ENCODE peak calls at places on chromosomes 5 and 9, in eight cellular contexts. G is neural crest cell; W is left ventricle myocardium inferior; F is epithelial cell of prostate; V is naive thymus-derived CD8-positive, alpha-beta T cell; I is HTR-8/SVneo; J is Right ventricle myocardium superior; U is GM06990. M is an unnamed sample.

GRCh38 chr9:36976371-36977030 is 57.6 kb downstream of the PAX5 start:
- DNase-seq in G (no peak), F (peak), U (no peak), V (no peak), J (no peak), W (no peak), I (peak), M (no peak)

GRCh38 chr5:36150676-36151433 is 832 bp downstream of the LMBRD2 start:
- DNase-seq in G (peak), V (peak), W (no peak), J (peak), F (no peak), U (peak), I (peak), M (peak)

GRCh38 chr9:74006935-74007334 is 490.2 kb upstream of the RORB start:
- DNase-seq in G (no peak), I (no peak), U (no peak), F (no peak), W (no peak), J (no peak), V (no peak), M (no peak)

GRCh38 chr5:81288021-81288433 is 13.4 kb upstream of the ZCCHC9 start:
- DNase-seq in V (no peak), U (peak), J (no peak), I (no peak), F (no peak), W (no peak), G (no peak), M (no peak)

GRCh38 chr5:101678494-101679193 is 617.4 kb downstream of the SLCO4C1 start:
- DNase-seq in V (peak), F (no peak), J (no peak), W (peak), I (peak), G (peak), U (peak), M (peak)

GRCh38 chr5:149455889-149456409 is 76.9 kb upstream of the IL17B start:
- DNase-seq in G (no peak), I (no peak), F (no peak), W (peak), V (no peak), J (peak), U (no peak), M (no peak)

GRCh38 chr5:43019615-43020293 is 20.4 kb downstream of the ANXA2R start:
- DNase-seq in G (no peak), I (no peak), W (no peak), F (no peak), U (peak), V (peak), J (peak), M (peak)

GRCh38 chr9:14146201-14146890 is 167.6 kb downstream of the NFIB start:
- DNase-seq in J (no peak), G (no peak), V (no peak), F (no peak), I (no peak), U (no peak), W (no peak), M (no peak)

GRCh38 chr5:154202379-154203260 is 12.1 kb downstream of the GALNT10 start:
- DNase-seq in V (no peak), J (no peak), G (no peak), F (no peak), I (no peak), W (no peak), U (peak), M (no peak)

GRCh38 chr5:132679717-132680380 is 6.1 kb downstream of the IL4 start:
- DNase-seq in W (no peak), V (no peak), F (no peak), U (no peak), G (no peak), J (no peak), I (no peak), M (no peak)

GRCh38 chr5:141430332-141431113 is at the start of gene PCDHGA12:
- DNase-seq in I (no peak), J (no peak), W (peak), U (peak), F (peak), V (no peak), G (no peak), M (no peak)

GRCh38 chr5:151082976-151083651 is 2.3 kb upstream of the TNIP1 start:
- DNase-seq in V (no peak), W (no peak), G (no peak), J (no peak), U (no peak), F (peak), I (no peak), M (no peak)

GRCh38 chr9:37575511-37575914 is 667 bp downstream of the FBXO10 start:
- DNase-seq in F (no peak), W (no peak), I (no peak), V (no peak), J (no peak), U (no peak), G (no peak), M (no peak)

GRCh38 chr9:35110327-35110758 is 5.3 kb downstream of the ATOSB start:
- DNase-seq in F (no peak), W (no peak), G (no peak), I (no peak), J (peak), U (no peak), V (no peak), M (no peak)

GRCh38 chr5:76367623-76368366 is 35.3 kb upstream of the IQGAP2 start:
- DNase-seq in I (no peak), U (peak), V (no peak), F (peak), G (no peak), J (no peak), W (no peak), M (no peak)

GRCh38 chr5:35856186-35857003 is at the start of gene IL7R:
- DNase-seq in V (peak), F (no peak), I (no peak), U (no peak), J (no peak), W (no peak), G (no peak), M (no peak)

GRCh38 chr9:100488171-100488570 is 15.2 kb downstream of the TMEFF1 start:
- DNase-seq in I (no peak), W (no peak), V (no peak), G (no peak), J (no peak), F (no peak), U (no peak), M (no peak)

GRCh38 chr9:113973963-113974413 is 97.9 kb downstream of the ZNF618 start:
- DNase-seq in U (no peak), G (no peak), J (no peak), W (no peak), F (no peak), V (no peak), I (peak), M (no peak)

GRCh38 chr9:130975932-130976841 is 32.8 kb upstream of the LAMC3 start:
- DNase-seq in I (no peak), G (no peak), J (no peak), F (no peak), V (no peak), U (no peak), W (no peak), M (no peak)

GRCh38 chr9:135890896-135891631 is 16.3 kb downstream of the CAMSAP1 start:
- DNase-seq in J (no peak), G (no peak), F (no peak), I (no peak), V (no peak), W (no peak), U (no peak), M (no peak)

GRCh38 chr9:91423785-91424402 is at the start of gene NFIL3:
- DNase-seq in W (peak), V (peak), U (peak), G (peak), J (peak), F (peak), I (peak), M (no peak)

GRCh38 chr9:5455181-5455580 is 4.8 kb downstream of the CD274 start:
- DNase-seq in V (no peak), I (no peak), J (no peak), G (no peak), U (no peak), F (peak), W (no peak), M (no peak)